ENCODE peak calls at places on chromosomes 1 and 21, in seven cellular contexts. J, Y, O, U, Z, K and T are unnamed samples.

GRCh38 chr1:12851779-12852178 is 3.3 kb upstream of the HNRNPCL1 start:
- DNase-seq in J (no peak), Y (no peak), O (no peak), U (no peak), Z (no peak), K (no peak), T (no peak)

GRCh38 chr1:158024737-158025136 is 31.3 kb downstream of the KIRREL1 start:
- DNase-seq in J (no peak), Y (no peak), O (no peak), U (no peak), Z (no peak), K (no peak), T (no peak)

GRCh38 chr1:6185635-6186382 is 5.7 kb upstream of the CHD5 start:
- DNase-seq in J (no peak), Y (peak; percentile 45), O (no peak), U (peak; percentile 53), Z (no peak), K (peak; percentile 43), T (no peak)

GRCh38 chr1:156336242-156336641 is 1.9 kb downstream of the CCT3 start:
- DNase-seq in J (no peak), Y (no peak), O (peak; percentile 27), U (peak; percentile 6), Z (no peak), K (no peak), T (no peak)

GRCh38 chr1:155834296-155834926 is 22.6 kb downstream of the GON4L start:
- DNase-seq in J (peak; percentile 18), Y (no peak), O (no peak), U (peak; percentile 42), Z (no peak), K (peak; percentile 37), T (no peak)

GRCh38 chr1:244311784-244312532 is 139.8 kb downstream of the ADSS2 start:
- DNase-seq in J (no peak), Y (peak; percentile 72), O (no peak), U (no peak), Z (no peak), K (peak; percentile 38), T (no peak)

GRCh38 chr1:206111528-206111927 is 5.7 kb downstream of the AVPR1B start:
- DNase-seq in J (no peak), Y (no peak), O (no peak), U (peak; percentile 38), Z (no peak), K (no peak), T (no peak)

GRCh38 chr21:45380566-45380965 is 24.4 kb upstream of the COL18A1 start:
- DNase-seq in J (no peak), Y (peak; percentile 43), O (no peak), U (no peak), Z (no peak), K (no peak), T (peak; percentile 7)

GRCh38 chr1:165841582-165842362 is 14.4 kb downstream of the UCK2 start:
- DNase-seq in J (no peak), Y (no peak), O (no peak), U (peak; percentile 31), Z (no peak), K (peak; percentile 43), T (no peak)

GRCh38 chr1:17304155-17304826 is 3.7 kb upstream of the PADI4 start:
- DNase-seq in J (no peak), Y (no peak), O (no peak), U (no peak), Z (no peak), K (peak; percentile 3), T (peak; percentile 26)

GRCh38 chr1:204507317-204508105 is 8.7 kb upstream of the MDM4 start:
- DNase-seq in J (no peak), Y (no peak), O (peak; percentile 58), U (peak; percentile 78), Z (peak; percentile 48), K (peak; percentile 47), T (peak; percentile 61)

GRCh38 chr1:204709960-204710912 is 24.7 kb upstream of the LRRN2 start:
- DNase-seq in J (no peak), Y (no peak), O (no peak), U (no peak), Z (no peak), K (no peak), T (no peak)

GRCh38 chr1:193211539-193211938 is 25.1 kb upstream of the B3GALT2 start:
- DNase-seq in J (no peak), Y (no peak), O (peak; percentile 50), U (peak; percentile 57), Z (no peak), K (peak; percentile 72), T (no peak)

GRCh38 chr1:86487131-86487804 is 18.5 kb downstream of the CLCA1 start:
- DNase-seq in J (no peak), Y (no peak), O (no peak), U (peak; percentile 71), Z (no peak), K (peak; percentile 98), T (no peak)

GRCh38 chr1:4700801-4701200 is 46.4 kb downstream of the AJAP1 start:
- DNase-seq in J (no peak), Y (no peak), O (no peak), U (no peak), Z (no peak), K (no peak), T (no peak)

GRCh38 chr21:35191128-35191527 is 142.0 kb upstream of the RUNX1 start:
- DNase-seq in J (no peak), Y (no peak), O (no peak), U (no peak), Z (no peak), K (no peak), T (no peak)

GRCh38 chr1:183778568-183779433 is 26.1 kb upstream of the RGL1 start:
- DNase-seq in J (no peak), Y (no peak), O (no peak), U (no peak), Z (no peak), K (no peak), T (no peak)

GRCh38 chr1:160761886-160762285 is 22.8 kb downstream of the SLAMF7 start:
- DNase-seq in J (no peak), Y (no peak), O (no peak), U (peak; percentile 41), Z (no peak), K (no peak), T (no peak)

GRCh38 chr1:203477748-203478147 is 2.1 kb downstream of the PRELP start:
- DNase-seq in J (peak; percentile 71), Y (peak; percentile 11), O (no peak), U (no peak), Z (no peak), K (no peak), T (no peak)

GRCh38 chr1:191865479-191865878 is 292.8 kb upstream of the RGS18 start:
- DNase-seq in J (no peak), Y (no peak), O (no peak), U (no peak), Z (no peak), K (no peak), T (no peak)

GRCh38 chr1:53992085-53992874 is 25.7 kb downstream of the LDLRAD1 start:
- DNase-seq in J (no peak), Y (no peak), O (no peak), U (no peak), Z (no peak), K (no peak), T (no peak)
- TF ChIP-seq CTCF in J (peak; percentile 35), Y (no peak), O (no peak), U (peak; percentile 26), Z (no peak), K (no peak), T (no peak)

DNA sequence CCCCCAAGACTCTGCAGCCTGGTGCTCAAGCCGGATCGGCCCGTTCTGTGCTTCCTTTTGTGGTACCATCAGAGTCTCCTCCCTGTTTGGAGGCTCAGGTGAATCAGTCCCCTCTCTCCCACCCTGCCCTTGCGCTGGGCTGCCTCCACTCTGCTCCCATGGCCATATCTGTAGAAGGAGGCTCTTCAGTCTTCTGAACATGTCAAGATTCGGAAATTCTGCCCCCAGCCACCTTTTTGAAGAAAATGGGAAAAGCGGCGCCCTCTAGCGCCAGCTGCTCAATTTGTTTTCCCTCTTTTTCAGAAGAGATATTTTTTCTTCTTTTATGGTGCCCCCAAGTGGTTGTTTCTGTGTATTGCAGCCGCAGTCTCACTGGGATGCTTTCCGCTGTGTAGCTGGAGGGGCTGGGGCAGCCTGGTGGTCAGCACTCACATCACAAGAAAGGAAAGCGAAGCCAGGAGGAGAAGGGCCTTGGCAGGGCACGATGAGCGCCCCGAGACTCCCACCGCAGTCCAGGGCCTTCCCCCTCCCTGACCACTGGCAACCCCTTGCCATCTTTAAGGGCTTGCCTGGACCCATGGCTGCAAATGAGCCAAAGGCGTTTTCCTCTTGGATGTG is 58.4 kb upstream of the CACNA1E start:
- DNase-seq in J (peak; percentile 64), Y (peak; percentile 73), O (peak; percentile 83), U (peak; percentile 73), Z (peak; percentile 91), K (peak; percentile 44), T (peak; percentile 88)
- TF ChIP-seq CTCF in J (peak; percentile 90), Y (peak; percentile 95), O (peak; percentile 99), U (peak; percentile 98), Z (peak; percentile 100), K (peak; percentile 98), T (peak; percentile 100)

DNA sequence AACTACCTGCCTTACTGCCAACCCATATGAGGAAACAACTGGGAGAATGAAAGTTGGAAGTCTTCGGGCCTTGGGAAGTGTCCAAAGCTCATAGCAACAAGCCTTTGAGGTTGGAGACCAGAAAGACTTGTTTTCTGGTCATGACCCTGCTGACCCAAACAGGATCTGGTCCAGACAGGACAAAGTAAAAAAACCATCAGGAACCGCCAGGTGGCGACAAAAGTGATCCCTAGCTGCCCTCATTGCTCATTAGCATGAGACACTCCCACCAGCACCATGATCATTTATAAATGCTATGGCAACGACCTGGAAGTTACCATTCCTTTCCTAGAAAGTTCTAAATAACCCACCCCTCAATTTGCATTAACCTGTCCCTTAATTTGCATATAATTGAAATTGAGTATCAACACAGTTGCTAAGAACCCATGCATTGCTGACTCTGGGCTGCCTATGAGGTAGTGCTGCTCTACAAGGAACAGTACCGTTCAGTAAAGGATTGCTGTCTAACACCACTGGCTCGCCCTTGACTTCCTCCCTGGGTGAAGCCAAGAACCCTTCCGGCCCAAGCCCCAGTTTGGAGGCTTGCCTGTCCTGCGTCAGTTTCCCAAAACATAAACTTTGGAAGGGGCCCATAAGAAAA is 89.0 kb downstream of the URB2 start:
- DNase-seq in J (peak; percentile 36), Y (no peak), O (peak; percentile 73), U (peak; percentile 15), Z (no peak), K (peak; percentile 2), T (no peak)
- TF ChIP-seq CTCF in J (peak; percentile 59), Y (no peak), O (peak; percentile 36), U (peak; percentile 30), Z (no peak), K (peak; percentile 29), T (no peak)

DNA sequence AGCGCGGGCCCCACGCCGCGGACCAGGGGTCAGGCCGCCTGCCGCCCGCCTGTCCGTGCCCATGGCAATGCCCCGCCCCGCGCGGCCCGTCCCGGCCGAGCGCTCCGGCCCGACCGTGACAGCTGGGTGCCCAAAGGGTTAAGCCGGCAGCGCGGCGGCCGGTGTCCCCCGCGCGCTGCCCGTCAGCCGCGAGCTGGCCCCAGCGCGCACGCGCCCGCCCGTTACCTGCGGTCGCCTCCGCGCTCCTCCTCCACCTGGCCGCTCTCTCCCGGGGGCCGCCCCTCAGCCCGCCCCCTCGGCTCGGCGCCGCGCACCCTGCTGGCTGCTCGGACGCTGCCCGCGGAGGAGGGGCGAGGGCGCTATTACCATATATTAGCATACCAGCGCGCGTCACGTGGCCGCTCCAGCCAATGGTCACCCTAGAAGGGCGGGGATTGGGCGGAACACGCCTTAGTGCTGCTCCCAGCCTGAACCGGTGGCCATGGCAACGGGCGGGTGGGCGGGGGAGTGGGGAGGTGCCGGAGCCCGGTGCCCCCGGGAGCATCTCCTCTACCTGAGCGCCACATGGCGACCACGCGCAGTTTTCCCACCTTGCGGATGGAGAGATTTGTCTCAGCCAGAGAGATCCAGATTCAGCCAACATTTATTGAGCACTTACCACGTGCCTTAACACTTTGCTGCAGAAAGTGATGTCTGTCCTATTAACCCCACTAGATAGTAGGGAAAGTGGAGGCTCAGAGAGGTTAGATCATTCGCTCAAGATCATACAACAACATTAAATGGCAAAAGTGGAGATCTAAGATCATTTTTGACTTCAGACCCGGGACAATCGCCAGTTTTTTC is at the start of gene PHC2:
- DNase-seq in J (peak; percentile 97), Y (peak; percentile 99), O (peak; percentile 98), U (peak; percentile 97), Z (peak; percentile 97), K (peak; percentile 95), T (peak; percentile 97)
- TF ChIP-seq CTCF in J (no peak), Y (peak; percentile 19), O (no peak), U (peak; percentile 20), Z (peak; percentile 42), K (peak; percentile 19), T (peak; percentile 7)